ENCODE peak calls at places on chromosomes 3 and 15, in four cellular contexts. One of them, this sample, is unnamed.

GRCh38 chr3:24499991-24500390 is 5.3 kb upstream of the THRB start:
- DNase-seq in HEK293T: no peak
- DNase-seq in K562: no peak
- DNase-seq in HepG2: no peak
- DNase-seq in this sample: no peak

GRCh38 chr3:171775943-171776342 is 34.3 kb downstream of the PLD1 start:
- DNase-seq in HEK293T: no peak
- DNase-seq in HepG2: no peak
- DNase-seq in K562: no peak
- DNase-seq in this sample: no peak

GRCh38 chr3:177789500-177789899 is 592.2 kb upstream of the TBL1XR1 start:
- DNase-seq in HEK293T: no peak
- DNase-seq in K562: no peak
- DNase-seq in HepG2: no peak
- DNase-seq in this sample: no peak

GRCh38 chr3:97968376-97968775 is 3.9 kb downstream of the RIOX2 start:
- DNase-seq in K562: no peak
- DNase-seq in HEK293T: no peak
- DNase-seq in HepG2: no peak
- DNase-seq in this sample: no peak

GRCh38 chr3:14452676-14453367 is 50.4 kb downstream of the SLC6A6 start:
- DNase-seq in HepG2: no peak
- DNase-seq in HEK293T: peak
- DNase-seq in K562: no peak
- DNase-seq in this sample: no peak

GRCh38 chr15:83971967-83972366 is 263.6 kb upstream of the GOLGA6L4 start:
- DNase-seq in HEK293T: no peak
- DNase-seq in K562: no peak
- DNase-seq in HepG2: no peak
- DNase-seq in this sample: no peak

GRCh38 chr15:36428102-36428845 is 151.2 kb upstream of the CDIN1 start:
- DNase-seq in HEK293T: no peak
- DNase-seq in HepG2: peak
- DNase-seq in K562: peak
- DNase-seq in this sample: no peak

GRCh38 chr3:81864273-81864672 is 102.8 kb upstream of the GBE1 start:
- DNase-seq in K562: no peak
- DNase-seq in HepG2: no peak
- DNase-seq in HEK293T: no peak
- DNase-seq in this sample: peak

GRCh38 chr3:151686257-151686656 is 47.5 kb upstream of the AADACL2 start:
- DNase-seq in HEK293T: no peak
- DNase-seq in HepG2: no peak
- DNase-seq in K562: peak
- DNase-seq in this sample: no peak

GRCh38 chr3:10693457-10693856 is 122.6 kb upstream of the SLC6A11 start:
- DNase-seq in K562: no peak
- DNase-seq in HEK293T: no peak
- DNase-seq in HepG2: no peak
- DNase-seq in this sample: no peak

GRCh38 chr3:139937674-139938279 is 2.8 kb downstream of the CLSTN2 start:
- DNase-seq in HepG2: no peak
- DNase-seq in K562: peak
- DNase-seq in HEK293T: peak
- DNase-seq in this sample: peak

GRCh38 chr3:172658344-172659245 is 52.3 kb downstream of the NCEH1 start:
- DNase-seq in K562: no peak
- DNase-seq in HEK293T: peak
- DNase-seq in HepG2: peak
- DNase-seq in this sample: peak

GRCh38 chr3:33883538-33884203 is 85.2 kb downstream of the PDCD6IP start:
- DNase-seq in HepG2: peak
- DNase-seq in K562: peak
- DNase-seq in HEK293T: no peak
- DNase-seq in this sample: no peak

GRCh38 chr3:122146466-122146865 is 37.0 kb upstream of the CASR start:
- DNase-seq in HepG2: no peak
- DNase-seq in HEK293T: no peak
- DNase-seq in K562: no peak
- DNase-seq in this sample: no peak

GRCh38 chr15:73357999-73358665 is 10.6 kb downstream of the HCN4 start:
- DNase-seq in K562: no peak
- DNase-seq in HEK293T: no peak
- DNase-seq in HepG2: peak
- DNase-seq in this sample: no peak

GRCh38 chr15:63112871-63113270 is 8.8 kb upstream of the LACTB start:
- DNase-seq in K562: no peak
- DNase-seq in HEK293T: no peak
- DNase-seq in HepG2: no peak
- DNase-seq in this sample: no peak

GRCh38 chr3:153284282-153284938 is 122.4 kb downstream of the RAP2B start:
- DNase-seq in HepG2: peak
- DNase-seq in K562: no peak
- DNase-seq in HEK293T: no peak
- DNase-seq in this sample: no peak

GRCh38 chr15:89912145-89912673 is 543 bp downstream of the ARPIN start:
- DNase-seq in HEK293T: peak
- DNase-seq in HepG2: no peak
- DNase-seq in K562: no peak
- DNase-seq in this sample: peak

GRCh38 chr3:5349343-5349742 is 161.8 kb downstream of the EDEM1 start:
- DNase-seq in HEK293T: no peak
- DNase-seq in K562: peak
- DNase-seq in HepG2: no peak
- DNase-seq in this sample: no peak

GRCh38 chr15:64209680-64210334 is 47.0 kb upstream of the PPIB start:
- DNase-seq in HepG2: peak
- DNase-seq in HEK293T: no peak
- DNase-seq in K562: peak
- DNase-seq in this sample: no peak

GRCh38 chr3:119352863-119353527 is 58.8 kb downstream of the ARHGAP31 start:
- DNase-seq in K562: no peak
- DNase-seq in HEK293T: no peak
- DNase-seq in HepG2: peak
- DNase-seq in this sample: no peak

GRCh38 chr3:188664795-188665194 is 507.0 kb upstream of the TPRG1 start:
- DNase-seq in K562: peak
- DNase-seq in HEK293T: peak
- DNase-seq in HepG2: peak
- DNase-seq in this sample: peak

DNA sequence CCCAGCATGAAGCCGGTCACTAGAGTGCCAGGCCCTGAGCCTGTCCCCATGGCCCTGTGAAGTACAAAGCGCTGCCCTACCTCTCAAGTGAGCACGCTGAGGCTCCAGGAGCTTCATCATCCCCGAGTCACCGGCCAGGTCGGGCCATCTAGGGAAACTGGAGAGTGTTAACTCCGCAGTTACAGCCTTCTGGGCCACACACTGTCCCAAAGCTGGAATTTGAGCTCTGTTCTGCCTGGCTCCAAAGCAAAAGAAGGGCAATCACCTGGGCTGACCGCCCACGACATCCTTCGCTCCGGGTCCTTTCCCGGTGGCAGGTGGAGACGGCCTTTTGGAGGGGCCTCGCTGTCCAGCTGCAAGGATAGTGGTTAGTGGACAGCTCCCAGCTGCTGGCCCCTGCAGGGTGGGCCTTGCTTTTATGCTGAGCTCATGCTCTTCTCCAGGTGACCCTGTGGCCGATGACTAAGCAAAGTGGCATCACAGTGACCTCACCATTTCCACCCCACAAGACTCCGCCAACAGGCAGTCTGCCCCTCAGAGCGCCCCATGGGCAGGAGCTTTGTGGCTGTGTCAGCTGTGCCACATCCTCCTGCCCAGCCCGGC is 3.5 kb upstream of the MUC4 start:
- DNase-seq in HEK293T: no peak
- DNase-seq in K562: peak
- DNase-seq in HepG2: peak
- DNase-seq in this sample: no peak
- TF ChIP-seq ELF4 in HEK293T: no peak
- TF ChIP-seq ELF4 in K562: no peak
- TF ChIP-seq ELF4 in HepG2: no peak
- TF ChIP-seq ELF4 in this sample: no peak

GRCh38 chr3:52775877-52776276 is 1.5 kb upstream of the ITIH1 start:
- DNase-seq in HEK293T: no peak
- DNase-seq in K562: no peak
- DNase-seq in HepG2: peak
- DNase-seq in this sample: no peak
- TF ChIP-seq ELF4 in HEK293T: no peak
- TF ChIP-seq ELF4 in K562: no peak
- TF ChIP-seq ELF4 in HepG2: no peak
- TF ChIP-seq ELF4 in this sample: no peak

GRCh38 chr15:25844542-25844941 is 18.6 kb downstream of the ATP10A start:
- DNase-seq in HepG2: no peak
- DNase-seq in K562: no peak
- DNase-seq in HEK293T: no peak
- DNase-seq in this sample: no peak

GRCh38 chr15:25844981-25845680 is 18.0 kb downstream of the ATP10A start:
- DNase-seq in HepG2: no peak
- DNase-seq in K562: no peak
- DNase-seq in HEK293T: no peak
- DNase-seq in this sample: no peak

GRCh38 chr15:25847066-25847465 is 16.1 kb downstream of the ATP10A start:
- DNase-seq in K562: no peak
- DNase-seq in HepG2: no peak
- DNase-seq in HEK293T: no peak
- DNase-seq in this sample: no peak

GRCh38 chr15:25848325-25848724 is 14.8 kb downstream of the ATP10A start:
- DNase-seq in K562: no peak
- DNase-seq in HepG2: no peak
- DNase-seq in HEK293T: no peak
- DNase-seq in this sample: no peak

GRCh38 chr15:25846377-25846776 is 16.8 kb downstream of the ATP10A start:
- DNase-seq in K562: no peak
- DNase-seq in HepG2: no peak
- DNase-seq in HEK293T: no peak
- DNase-seq in this sample: no peak
- TF ChIP-seq ELF4 in K562: no peak
- TF ChIP-seq ELF4 in HepG2: no peak
- TF ChIP-seq ELF4 in HEK293T: no peak
- TF ChIP-seq ELF4 in this sample: no peak

GRCh38 chr3:109356442-109357155 is 19.3 kb upstream of the DPPA4 start:
- DNase-seq in K562: no peak
- DNase-seq in HEK293T: no peak
- DNase-seq in HepG2: no peak
- DNase-seq in this sample: no peak
- TF ChIP-seq ELF4 in K562: no peak
- TF ChIP-seq ELF4 in HEK293T: no peak
- TF ChIP-seq ELF4 in HepG2: no peak
- TF ChIP-seq ELF4 in this sample: no peak

DNA sequence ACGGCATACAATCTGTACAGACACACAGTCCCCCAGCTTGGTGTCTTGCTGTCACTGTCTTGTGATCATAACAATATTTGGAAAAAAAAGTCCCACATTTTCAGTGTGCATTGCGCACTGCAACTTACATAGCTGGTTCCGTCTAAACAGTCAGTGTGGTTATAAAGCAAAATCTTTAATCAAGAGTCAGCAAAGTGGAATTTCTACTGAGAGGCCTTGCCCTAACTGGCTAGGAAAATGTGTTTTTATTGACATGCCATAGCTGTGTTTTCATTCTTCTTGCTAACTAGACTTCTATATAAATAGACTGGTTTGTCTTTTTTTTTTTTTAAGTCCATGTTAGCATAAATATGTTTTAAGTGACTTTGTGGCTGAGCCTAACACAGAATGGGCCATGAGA is 174.8 kb downstream of the POLR2M start:
- DNase-seq in HEK293T: no peak
- DNase-seq in HepG2: no peak
- DNase-seq in K562: no peak
- DNase-seq in this sample: no peak
- TF ChIP-seq ELF4 in HEK293T: no peak
- TF ChIP-seq ELF4 in HepG2: no peak
- TF ChIP-seq ELF4 in K562: no peak
- TF ChIP-seq ELF4 in this sample: no peak

GRCh38 chr3:128424508-128425069 is 42.1 kb downstream of the DNAJB8 start:
- DNase-seq in HepG2: no peak
- DNase-seq in HEK293T: peak
- DNase-seq in K562: peak
- DNase-seq in this sample: no peak
- TF ChIP-seq ELF4 in HepG2: no peak
- TF ChIP-seq ELF4 in HEK293T: no peak
- TF ChIP-seq ELF4 in K562: no peak
- TF ChIP-seq ELF4 in this sample: no peak

DNA sequence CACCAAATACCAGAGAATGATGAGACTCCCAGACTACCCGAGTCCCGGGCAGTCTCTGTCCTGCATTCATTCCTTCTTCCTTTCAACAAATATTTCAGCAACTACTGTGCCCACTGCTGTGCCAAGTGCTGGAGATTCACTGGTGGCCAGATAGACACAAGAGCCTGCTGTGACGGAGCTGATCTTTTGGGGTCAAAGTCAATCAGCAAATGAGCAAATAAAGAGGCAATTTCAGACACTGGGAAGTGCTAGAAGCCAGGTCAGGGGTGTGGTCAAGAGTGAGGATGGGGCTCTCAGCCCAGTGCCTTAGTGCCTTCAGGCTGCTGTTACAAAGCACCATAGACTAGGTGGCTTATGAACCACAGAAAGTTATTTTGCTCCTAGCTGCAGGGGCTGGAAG is 104.9 kb upstream of the IQSEC1 start:
- DNase-seq in HepG2: no peak
- DNase-seq in K562: no peak
- DNase-seq in HEK293T: no peak
- DNase-seq in this sample: no peak
- TF ChIP-seq ELF4 in HepG2: no peak
- TF ChIP-seq ELF4 in K562: no peak
- TF ChIP-seq ELF4 in HEK293T: no peak
- TF ChIP-seq ELF4 in this sample: no peak

This sample was measured in WTC11.